ENCODE peak calls at places on chromosomes 3 and 15, in seven cellular contexts. D is GM12892, X is H1, S is SK-N-SH, N is HepG2, V is K562, J is GM12878. U is an unnamed sample.

GRCh38 chr3:23239181-23240068 is 36.3 kb downstream of the UBE2E2 start:
- DNase-seq in D (no peak), X (no peak), S (no peak), N (no peak), V (no peak), J (no peak), U (no peak)

GRCh38 chr15:52183562-52184173 is 7.5 kb downstream of the GNB5 start:
- DNase-seq in D (no peak), X (no peak), S (peak; percentile 27), N (no peak), V (peak; percentile 51), J (no peak), U (no peak)

GRCh38 chr3:13135251-13135810 is 62.1 kb upstream of the IQSEC1 start:
- DNase-seq in D (no peak), X (no peak), S (no peak), N (no peak), V (no peak), J (no peak), U (no peak)

GRCh38 chr3:33716227-33716626 is 1.8 kb downstream of the CLASP2 start:
- DNase-seq in D (no peak), X (no peak), S (no peak), N (no peak), V (peak; percentile 40), J (no peak), U (no peak)

GRCh38 chr3:42478830-42479229 is 23.6 kb upstream of the VIPR1 start:
- DNase-seq in D (no peak), X (no peak), S (no peak), N (no peak), V (no peak), J (no peak), U (no peak)

GRCh38 chr3:116951610-116952009 is 242.0 kb downstream of the TUSC7 start:
- DNase-seq in D (no peak), X (no peak), S (no peak), N (no peak), V (no peak), J (no peak), U (no peak)

GRCh38 chr3:63471781-63472180 is 180.7 kb upstream of the SNTN start:
- DNase-seq in D (no peak), X (no peak), S (no peak), N (no peak), V (no peak), J (no peak), U (no peak)

GRCh38 chr3:128709506-128710210 is 16.3 kb upstream of the RAB7A start:
- DNase-seq in D (no peak), X (no peak), S (no peak), N (no peak), V (no peak), J (no peak), U (no peak)

GRCh38 chr3:42185044-42185443 is 80.9 kb downstream of the CCK start:
- DNase-seq in D (no peak), X (no peak), S (no peak), N (no peak), V (no peak), J (no peak), U (no peak)

GRCh38 chr15:25900901-25901300 is 37.8 kb upstream of the ATP10A start:
- DNase-seq in D (no peak), X (no peak), S (no peak), N (no peak), V (no peak), J (no peak), U (no peak)
- TF ChIP-seq TAF1 in D (no peak), X (no peak), S (no peak), N (no peak), V (no peak), J (no peak), U (no peak)

GRCh38 chr3:178584722-178585121 is 48.5 kb downstream of the KCNMB2 start:
- DNase-seq in D (no peak), X (no peak), S (no peak), N (no peak), V (no peak), J (no peak), U (no peak)
- TF ChIP-seq TAF1 in D (no peak), X (no peak), S (no peak), N (no peak), V (no peak), J (no peak), U (no peak)

GRCh38 chr15:45205192-45205591 is 17.4 kb upstream of the SHF start:
- DNase-seq in D (no peak), X (no peak), S (peak; percentile 74), N (peak; percentile 67), V (peak; percentile 79), J (peak; percentile 16), U (no peak)
- TF ChIP-seq TAF1 in D (no peak), X (no peak), S (no peak), N (no peak), V (no peak), J (no peak), U (no peak)

GRCh38 chr15:39783244-39783820 is 691 bp upstream of the FSIP1 start:
- DNase-seq in D (no peak), X (no peak), S (no peak), N (no peak), V (no peak), J (no peak), U (no peak)

GRCh38 chr15:39785139-39785538 is 2.5 kb upstream of the FSIP1 start:
- DNase-seq in D (no peak), X (no peak), S (no peak), N (no peak), V (no peak), J (no peak), U (no peak)

GRCh38 chr15:39782441-39783138 is at the start of gene FSIP1:
- DNase-seq in D (peak; percentile 91), X (peak; percentile 76), S (peak; percentile 97), N (peak; percentile 93), V (peak; percentile 97), J (peak; percentile 86), U (peak; percentile 91)

GRCh38 chr15:39784638-39785037 is 2.0 kb upstream of the FSIP1 start:
- DNase-seq in D (no peak), X (no peak), S (no peak), N (no peak), V (no peak), J (no peak), U (no peak)

GRCh38 chr15:39784125-39784524 is 1.5 kb upstream of the FSIP1 start:
- DNase-seq in D (no peak), X (no peak), S (no peak), N (no peak), V (no peak), J (no peak), U (no peak)
- TF ChIP-seq TAF1 in D (no peak), X (no peak), S (no peak), N (no peak), V (no peak), J (no peak), U (no peak)

DNA sequence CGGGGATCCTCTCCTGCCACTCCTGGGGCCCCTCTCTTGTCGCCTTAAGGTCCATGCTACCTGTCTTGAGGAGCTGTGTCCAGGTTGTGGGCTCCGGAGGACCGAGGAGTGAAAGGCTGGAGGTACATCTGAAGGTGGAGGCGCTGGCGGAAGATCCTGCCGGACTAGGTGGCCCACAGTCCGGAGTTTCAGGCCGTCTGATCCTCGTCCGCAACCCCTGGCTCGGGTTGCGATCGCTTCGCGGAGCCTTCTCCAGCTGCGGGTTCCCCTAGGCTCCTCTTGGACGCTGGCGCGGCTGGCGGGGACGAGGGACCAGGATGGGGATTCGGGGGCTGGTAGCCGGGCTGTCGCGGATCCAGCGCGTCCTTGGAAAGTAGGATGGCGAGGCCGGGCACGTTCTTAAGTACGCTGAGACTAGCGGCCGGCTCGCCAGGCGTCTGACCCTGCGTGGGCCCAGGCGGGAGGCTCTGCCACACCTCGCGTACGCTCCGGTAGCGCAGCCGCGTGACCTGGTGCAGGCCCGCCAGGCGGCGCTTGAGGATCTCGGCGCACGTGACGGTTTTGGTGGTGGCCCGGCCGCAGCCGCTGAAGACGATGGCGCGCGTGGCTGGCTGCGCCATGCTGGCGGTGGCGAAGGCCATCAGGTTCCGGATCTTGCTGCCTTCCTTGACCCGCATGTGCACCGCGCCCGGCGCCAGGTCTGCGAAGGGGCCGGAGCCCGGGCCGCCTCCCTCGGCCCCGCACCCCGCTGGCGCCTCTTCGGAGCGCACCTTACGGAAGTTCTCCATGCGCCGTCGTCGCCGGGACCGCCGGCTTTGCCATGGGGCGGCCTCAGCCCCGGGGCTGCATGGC is 550 bp downstream of the RPP25 start:
- DNase-seq in D (peak; percentile 57), X (no peak), S (peak; percentile 78), N (no peak), V (peak; percentile 88), J (no peak), U (no peak)
- TF ChIP-seq TAF1 in D (no peak), X (no peak), S (no peak), N (no peak), V (peak; percentile 28), J (no peak), U (no peak)

GRCh38 chr3:8069471-8069870 is 432.2 kb upstream of the LMCD1 start:
- DNase-seq in D (no peak), X (no peak), S (no peak), N (no peak), V (no peak), J (no peak), U (no peak)

DNA sequence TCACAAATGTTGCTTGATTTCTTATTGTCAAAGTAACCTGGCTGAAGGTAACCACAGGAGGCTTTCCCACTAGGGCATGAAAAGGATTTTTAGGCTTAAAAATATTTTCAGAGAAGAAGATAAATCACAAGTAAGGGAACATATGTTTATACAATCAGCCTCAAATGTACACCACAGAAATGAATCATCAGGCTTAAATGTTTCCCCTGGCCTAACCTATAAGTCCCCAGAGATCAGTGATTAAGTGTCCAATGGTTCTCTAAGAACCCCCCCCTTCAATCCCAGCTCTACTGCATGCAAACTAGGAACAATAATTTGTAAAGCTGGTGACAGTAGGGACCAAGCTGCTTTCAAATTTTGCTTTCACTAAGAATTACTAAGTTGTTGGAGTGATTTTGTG is 431.6 kb upstream of the LMCD1 start:
- DNase-seq in D (no peak), X (no peak), S (no peak), N (no peak), V (no peak), J (no peak), U (no peak)
- TF ChIP-seq TAF1 in D (no peak), X (no peak), S (no peak), N (no peak), V (no peak), J (no peak), U (no peak)

GRCh38 chr3:133362539-133362938 is 37.3 kb upstream of the BFSP2 start:
- DNase-seq in D (no peak), X (no peak), S (no peak), N (no peak), V (no peak), J (no peak), U (no peak)
- TF ChIP-seq TAF1 in D (no peak), X (no peak), S (no peak), N (no peak), V (no peak), J (no peak), U (no peak)

DNA sequence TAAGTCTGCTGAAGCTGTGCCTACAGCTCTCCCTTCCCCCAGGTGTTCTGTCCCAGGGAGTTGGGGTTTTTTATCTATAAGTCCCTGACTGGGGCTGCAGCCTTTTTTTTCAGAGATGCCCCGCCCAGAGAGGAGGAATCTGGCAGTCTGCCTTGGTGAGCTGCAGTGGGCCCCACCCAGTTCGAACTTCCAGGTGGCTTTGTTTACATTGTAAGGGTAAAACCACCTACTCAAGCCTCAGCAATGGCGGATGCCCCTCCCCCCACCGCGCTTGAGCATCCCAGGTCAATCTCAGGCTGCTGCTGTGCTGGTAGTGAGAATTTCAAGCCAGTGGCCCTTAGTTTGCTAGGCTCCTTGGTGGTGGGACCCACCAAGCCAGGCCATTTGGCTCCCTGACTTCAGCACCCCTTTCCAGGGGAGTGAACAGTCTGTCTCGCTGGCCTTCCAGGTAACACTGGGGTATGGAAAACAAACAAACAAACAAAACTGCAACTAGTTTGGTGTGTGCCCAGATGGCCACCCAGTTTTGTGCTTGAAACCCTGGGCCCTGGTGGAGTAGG is 189.4 kb downstream of the MFSD1 start:
- DNase-seq in D (no peak), X (peak; percentile 49), S (no peak), N (no peak), V (peak; percentile 34), J (no peak), U (no peak)
- TF ChIP-seq TAF1 in D (no peak), X (peak; percentile 37), S (no peak), N (no peak), V (no peak), J (no peak), U (no peak)

U was measured in GM12891.